ENCODE peak calls at places on chromosomes 4 and X, in eight cellular contexts. J is cardiac muscle cell; E is lower lobe of right lung; B is hepatocyte; C is activated B cell treated with CpG ODN at 0.5 μM for 24 hours; Q is foreskin keratinocyte; O is B cell; M is CD4-positive, alpha-beta T cell. Z is an unnamed sample.

GRCh38 chr4:83356899-83357661 is 22.4 kb upstream of the HPSE start:
- DNase-seq in Q (peak; percentile 93), C (no peak), B (peak; percentile 63), M (no peak), J (peak; percentile 96), O (no peak), E (no peak), Z (no peak)

GRCh38 chr4:4396628-4397440 is 9.9 kb downstream of the NSG1 start:
- DNase-seq in B (no peak), J (no peak), M (no peak), O (no peak), Q (peak; percentile 16), C (no peak), E (peak; percentile 11), Z (no peak)

GRCh38 chrX:69291111-69291510 is 125.9 kb upstream of the PJA1 start:
- DNase-seq in J (peak; percentile 39), O (no peak), B (no peak), E (no peak), C (no peak), Q (no peak), M (no peak), Z (no peak)

GRCh38 chr4:40301592-40301991 is 33.5 kb upstream of the CHRNA9 start:
- DNase-seq in M (peak; percentile 70), O (peak; percentile 83), C (peak; percentile 51), E (no peak), Q (no peak), J (no peak), B (no peak), Z (no peak)

GRCh38 chr4:99008051-99008450 is 12.5 kb downstream of the METAP1 start:
- DNase-seq in O (no peak), C (no peak), M (no peak), Q (peak; percentile 51), J (no peak), E (no peak), B (no peak), Z (no peak)

GRCh38 chrX:151713859-151714258 is 2.0 kb upstream of the FATE1 start:
- DNase-seq in E (no peak), J (peak; percentile 18), O (no peak), Q (peak; percentile 1), C (no peak), M (no peak), B (peak; percentile 29), Z (no peak)

GRCh38 chrX:48083212-48083611 is 11.8 kb upstream of the ZNF630 start:
- DNase-seq in Q (peak; percentile 15), C (no peak), E (no peak), M (peak; percentile 30), O (peak; percentile 50), J (peak; percentile 61), B (peak; percentile 53), Z (no peak)

GRCh38 chr4:179671609-179672008 is 2229.4 kb upstream of the AGA start:
- DNase-seq in B (no peak), O (no peak), J (no peak), E (no peak), Q (no peak), M (no peak), C (no peak), Z (no peak)

GRCh38 chr4:3249681-3250437 is 900 bp downstream of the MSANTD1 start:
- DNase-seq in B (no peak), O (no peak), Q (no peak), M (no peak), E (peak; percentile 42), C (no peak), J (no peak), Z (no peak)

GRCh38 chr4:100372432-100372831 is 145.4 kb downstream of the EMCN start:
- DNase-seq in Q (no peak), O (peak; percentile 2), E (no peak), C (no peak), M (no peak), B (peak; percentile 11), J (peak; percentile 24), Z (no peak)
- TF ChIP-seq CTCF in Q (peak; percentile 65), O (peak; percentile 33), E (no peak), C (no peak), M (peak; percentile 24), B (peak; percentile 31), J (peak; percentile 68), Z (peak; percentile 67)

DNA sequence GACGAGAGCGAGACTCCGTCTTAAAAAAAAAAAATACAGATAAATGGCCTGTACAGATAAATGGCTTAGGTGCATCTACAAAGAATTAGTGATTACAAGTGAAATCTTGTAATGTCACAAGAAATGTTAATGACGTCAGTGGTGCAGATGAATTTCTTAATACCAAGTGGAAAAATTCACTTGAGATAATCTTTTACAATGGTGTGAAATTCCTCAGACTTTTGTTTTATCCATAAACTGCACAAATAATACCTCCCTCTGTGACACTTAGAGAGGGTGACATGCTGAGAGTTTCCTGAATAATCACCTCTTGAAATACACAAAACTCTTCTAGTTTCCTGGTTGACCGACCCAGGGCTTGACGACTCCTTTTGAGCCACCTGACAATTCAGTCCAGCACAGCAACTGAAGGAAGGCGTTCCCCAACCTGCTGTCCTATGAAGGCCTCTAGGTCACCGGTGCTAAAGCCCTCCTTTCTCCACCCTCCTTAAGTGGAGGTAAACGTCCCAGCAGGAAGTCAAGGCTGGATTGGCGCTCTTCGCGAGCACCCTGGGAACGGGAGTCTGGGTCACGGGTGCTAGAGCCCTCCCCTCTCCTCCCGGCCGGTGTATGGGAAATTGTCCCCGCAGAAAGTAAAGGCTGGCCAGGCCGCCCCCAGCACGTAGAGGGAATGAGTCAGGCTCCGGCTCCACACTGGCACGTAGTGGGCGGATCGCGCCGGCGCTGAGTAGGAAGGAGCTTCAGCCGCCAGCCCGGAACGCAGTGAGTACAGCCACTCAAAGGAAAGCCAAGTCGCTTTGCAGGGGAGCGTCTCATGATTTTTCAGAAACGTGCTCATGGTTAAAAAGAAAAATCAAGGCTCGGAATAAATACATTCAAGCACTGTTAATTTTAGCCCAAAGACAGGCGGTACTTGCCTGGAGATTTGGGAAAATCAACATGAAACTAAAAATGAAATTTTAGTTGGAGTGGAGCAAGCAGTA is at the start of gene TMEM144:
- DNase-seq in J (peak; percentile 92), Q (peak; percentile 72), B (peak; percentile 96), C (no peak), E (peak; percentile 95), O (peak; percentile 11), M (no peak), Z (peak; percentile 59)
- TF ChIP-seq CTCF in J (peak; percentile 19), Q (no peak), B (no peak), C (no peak), E (peak; percentile 22), O (no peak), M (no peak), Z (no peak)

GRCh38 chrX:148552775-148553174 is 52.4 kb downstream of the AFF2 start:
- DNase-seq in J (no peak), Q (no peak), M (no peak), O (peak; percentile 6), C (no peak), B (no peak), E (no peak), Z (no peak)
- TF ChIP-seq CTCF in J (peak; percentile 11), Q (peak; percentile 19), M (no peak), O (peak; percentile 36), C (no peak), B (no peak), E (no peak), Z (peak; percentile 24)

DNA sequence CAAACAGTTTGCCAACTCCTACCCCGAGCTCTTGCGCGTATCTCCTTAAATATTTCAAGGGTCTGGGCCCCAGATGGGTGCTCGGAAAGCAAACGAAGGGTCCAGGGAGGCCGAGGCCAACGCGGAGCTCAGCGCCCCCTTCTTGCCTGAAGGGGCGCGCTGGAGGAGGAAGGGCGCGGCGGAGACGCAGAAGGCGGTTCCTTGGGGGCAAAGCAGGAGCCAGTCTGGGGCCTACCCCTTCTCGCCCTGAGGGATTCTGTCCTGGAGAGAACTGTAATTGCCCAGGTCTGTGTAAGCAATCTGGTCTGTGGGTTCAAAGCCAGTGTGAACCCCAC is 4.0 kb upstream of the SFRP2 start:
- DNase-seq in M (no peak), C (no peak), O (peak; percentile 9), E (no peak), B (no peak), J (no peak), Q (no peak), Z (no peak)
- TF ChIP-seq CTCF in M (no peak), C (no peak), O (no peak), E (no peak), B (no peak), J (no peak), Q (no peak), Z (no peak)

DNA sequence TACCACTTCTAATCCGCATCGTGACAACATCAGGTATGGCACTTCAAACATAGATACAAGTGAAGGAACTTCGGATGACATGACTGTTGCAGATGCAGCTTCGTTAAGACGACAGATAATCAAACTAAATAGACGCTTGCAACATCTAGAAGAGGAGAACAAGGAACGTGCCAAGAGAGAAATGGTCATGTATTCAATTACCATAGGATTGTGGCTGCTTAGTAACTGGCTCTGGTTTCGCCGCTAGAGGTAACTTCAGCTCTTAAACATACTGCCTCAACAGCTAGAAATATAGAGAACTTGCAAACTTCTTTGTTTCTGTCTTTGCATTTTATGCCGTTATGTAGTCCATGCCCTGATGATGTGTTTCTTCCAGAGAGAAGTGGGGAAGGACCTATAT is 530.8 kb upstream of the DIPK2B start:
- DNase-seq in B (no peak), E (no peak), M (no peak), C (no peak), Q (no peak), O (no peak), J (no peak), Z (no peak)
- TF ChIP-seq CTCF in B (no peak), E (no peak), M (no peak), C (no peak), Q (no peak), O (no peak), J (no peak), Z (no peak)

GRCh38 chr4:173231916-173232315 is 63.3 kb downstream of the GALNT7 start:
- DNase-seq in O (no peak), M (no peak), C (no peak), Q (no peak), E (no peak), J (peak; percentile 54), B (peak; percentile 24), Z (no peak)
- TF ChIP-seq CTCF in O (no peak), M (no peak), C (no peak), Q (peak; percentile 56), E (no peak), J (peak; percentile 41), B (peak; percentile 34), Z (no peak)

GRCh38 chr4:97153042-97153441 is 990.2 kb downstream of the STPG2 start:
- DNase-seq in B (peak; percentile 50), O (no peak), Q (peak; percentile 51), E (no peak), M (no peak), C (no peak), J (peak; percentile 27), Z (no peak)
- TF ChIP-seq CTCF in B (peak; percentile 59), O (no peak), Q (peak; percentile 65), E (no peak), M (no peak), C (no peak), J (no peak), Z (peak; percentile 58)

GRCh38 chr4:75892508-75892907 is 9.7 kb downstream of the PPEF2 start:
- DNase-seq in E (no peak), Q (no peak), O (no peak), J (no peak), B (no peak), C (no peak), M (no peak), Z (no peak)
- TF ChIP-seq CTCF in E (no peak), Q (no peak), O (no peak), J (no peak), B (no peak), C (no peak), M (no peak), Z (peak; percentile 39)

Z was measured in progenitor cell of endocrine pancreas.